ENCODE peak calls at places on chromosomes 12 and 14, in seven cellular contexts. I is SIG-M5; P is effector memory CD8-positive, alpha-beta T cell; S is left ventricle myocardium inferior; R is 8988T; M is OCI-M1; U is non-pigmented ciliary epithelial cell. O is an unnamed sample.

GRCh38 chr14:96351986-96352385 is 11.2 kb downstream of the ATG2B start:
- DNase-seq in I (no peak), P (no peak), S (no peak), R (no peak), M (no peak), U (no peak), O (no peak)

GRCh38 chr14:50344831-50345563 is 32.9 kb downstream of the DMAC2L start:
- DNase-seq in I (no peak), P (no peak), S (no peak), R (no peak), M (no peak), U (no peak), O (no peak)

GRCh38 chr12:94092516-94093241 is 55.7 kb upstream of the PLXNC1 start:
- DNase-seq in I (no peak), P (no peak), S (no peak), R (no peak), M (no peak), U (no peak), O (no peak)

GRCh38 chr14:102205560-102205959 is 65.9 kb downstream of the WDR20 start:
- DNase-seq in I (no peak), P (no peak), S (no peak), R (no peak), M (no peak), U (no peak), O (peak)

GRCh38 chr12:57583008-57583831 is 7.8 kb upstream of the PIP4K2C start:
- DNase-seq in I (peak), P (peak), S (no peak), R (peak), M (peak), U (peak), O (peak)

GRCh38 chr14:89504084-89504483 is 87.1 kb upstream of the FOXN3 start:
- DNase-seq in I (no peak), P (no peak), S (no peak), R (no peak), M (no peak), U (no peak), O (no peak)

GRCh38 chr12:107704056-107704455 is 18.5 kb downstream of the PWP1 start:
- DNase-seq in I (no peak), P (no peak), S (no peak), R (no peak), M (no peak), U (no peak), O (no peak)

GRCh38 chr12:14993537-14994266 is 20.9 kb downstream of the PDE6H start:
- DNase-seq in I (no peak), P (no peak), S (no peak), R (no peak), M (peak), U (peak), O (no peak)

GRCh38 chr12:1580526-1580925 is 13.9 kb downstream of the FBXL14 start:
- DNase-seq in I (no peak), P (no peak), S (no peak), R (no peak), M (no peak), U (no peak), O (no peak)

GRCh38 chr14:26833777-26834176 is 235.9 kb upstream of the NOVA1 start:
- DNase-seq in I (no peak), P (no peak), S (no peak), R (no peak), M (no peak), U (no peak), O (no peak)

GRCh38 chr14:105891631-105892452 is 365.5 kb downstream of the TMEM121 start:
- DNase-seq in I (no peak), P (no peak), S (peak), R (no peak), M (no peak), U (no peak), O (peak)

GRCh38 chr12:26091837-26092236 is 33.0 kb downstream of the BHLHE41 start:
- DNase-seq in I (no peak), P (no peak), S (no peak), R (no peak), M (no peak), U (no peak), O (no peak)

GRCh38 chr12:56658921-56659320 is 13.1 kb upstream of the ATP5F1B start:
- DNase-seq in I (peak), P (no peak), S (no peak), R (no peak), M (peak), U (no peak), O (no peak)

GRCh38 chr14:23299558-23299957 is 3.1 kb downstream of the PPP1R3E start:
- DNase-seq in I (no peak), P (no peak), S (no peak), R (no peak), M (peak), U (no peak), O (no peak)

GRCh38 chr12:72197790-72198189 is 74.4 kb upstream of the TRHDE start:
- DNase-seq in I (no peak), P (no peak), S (no peak), R (no peak), M (peak), U (no peak), O (no peak)

GRCh38 chr14:61253064-61253753 is 27.9 kb downstream of the TMEM30B start:
- DNase-seq in I (no peak), P (no peak), S (no peak), R (no peak), M (peak), U (no peak), O (no peak)

GRCh38 chr14:32366256-32366655 is 37.2 kb downstream of the AKAP6 start:
- DNase-seq in I (no peak), P (no peak), S (no peak), R (no peak), M (no peak), U (no peak), O (no peak)

GRCh38 chr12:120844297-120844696 is 59.9 kb downstream of the SPPL3 start:
- DNase-seq in I (no peak), P (no peak), S (no peak), R (no peak), M (no peak), U (no peak), O (no peak)

GRCh38 chr12:44603701-44604100 is 272.4 kb downstream of the NELL2 start:
- DNase-seq in I (no peak), P (no peak), S (no peak), R (no peak), M (no peak), U (no peak), O (no peak)

GRCh38 chr14:102474934-102475333 is 34.6 kb downstream of the ANKRD9 start:
- DNase-seq in I (no peak), P (no peak), S (peak), R (no peak), M (no peak), U (no peak), O (no peak)

GRCh38 chr12:102964872-102965271 is 7.4 kb downstream of the ASCL1 start:
- DNase-seq in I (no peak), P (no peak), S (no peak), R (no peak), M (no peak), U (no peak), O (no peak)

GRCh38 chr14:94387051-94388026 is 1.1 kb downstream of the SERPINA1 start:
- DNase-seq in I (no peak), P (no peak), S (no peak), R (no peak), M (no peak), U (no peak), O (no peak)

GRCh38 chr12:53102883-53103807 is at the start of gene SOAT2:
- DNase-seq in I (no peak), P (peak), S (no peak), R (no peak), M (no peak), U (no peak), O (no peak)

GRCh38 chr14:24013654-24014514 is 25.2 kb downstream of the DHRS4L2 start:
- DNase-seq in I (no peak), P (peak), S (no peak), R (no peak), M (peak), U (peak), O (no peak)

GRCh38 chr12:81610955-81611889 is 147.9 kb downstream of the PPFIA2 start:
- DNase-seq in I (no peak), P (no peak), S (no peak), R (no peak), M (peak), U (no peak), O (no peak)

GRCh38 chr12:7127916-7128626 is 618 bp downstream of the RBP5 start:
- DNase-seq in I (no peak), P (no peak), S (no peak), R (no peak), M (no peak), U (no peak), O (no peak)

GRCh38 chr14:90505531-90505930 is 108.7 kb downstream of the CALM1 start:
- DNase-seq in I (no peak), P (no peak), S (no peak), R (no peak), M (no peak), U (no peak), O (no peak)

GRCh38 chr12:85489194-85489593 is 209.2 kb downstream of the ALX1 start:
- DNase-seq in I (no peak), P (no peak), S (no peak), R (no peak), M (no peak), U (no peak), O (no peak)

GRCh38 chr14:33280646-33281045 is 342.0 kb downstream of the NPAS3 start:
- DNase-seq in I (no peak), P (no peak), S (no peak), R (no peak), M (no peak), U (no peak), O (no peak)

GRCh38 chr12:49874142-49874897 is 29.4 kb downstream of the FAIM2 start:
- DNase-seq in I (no peak), P (no peak), S (no peak), R (no peak), M (no peak), U (no peak), O (no peak)

GRCh38 chr14:31340297-31341063 is 79.9 kb downstream of the HEATR5A start:
- DNase-seq in I (no peak), P (no peak), S (no peak), R (no peak), M (no peak), U (no peak), O (no peak)

GRCh38 chr14:95102678-95103039 is 54.7 kb downstream of the DICER1 start:
- DNase-seq in I (no peak), P (no peak), S (no peak), R (no peak), M (no peak), U (no peak), O (no peak)

GRCh38 chr14:64673748-64674147 is 30.5 kb upstream of the PLEKHG3 start:
- DNase-seq in I (no peak), P (peak), S (no peak), R (no peak), M (peak), U (no peak), O (peak)

GRCh38 chr12:49865109-49865781 is 22.3 kb upstream of the BCDIN3D start:
- DNase-seq in I (no peak), P (no peak), S (no peak), R (no peak), M (no peak), U (no peak), O (no peak)

GRCh38 chr14:97709552-97709951 is 912.4 kb downstream of the VRK1 start:
- DNase-seq in I (no peak), P (peak), S (no peak), R (no peak), M (no peak), U (no peak), O (peak)